ENCODE peak calls at places on chromosomes 13 and 19, in six cellular contexts. K is Peyer's patch, R is stomach, H is body of pancreas, D is tibial nerve, W is spleen. T is an unnamed sample.

GRCh38 chr13:48493076-48493765 is 39.7 kb downstream of the RCBTB2 start:
- DNase-seq in K (no peak), R (no peak), H (no peak), D (no peak), W (no peak), T (no peak)

GRCh38 chr19:7617172-7617571 is 12.2 kb downstream of the XAB2 start:
- DNase-seq in K (no peak), R (no peak), H (no peak), D (no peak), W (no peak), T (no peak)

GRCh38 chr19:45632468-45633196 is 6.6 kb downstream of the EML2 start:
- DNase-seq in K (no peak), R (peak), H (peak), D (peak), W (no peak), T (peak)

GRCh38 chr19:38455031-38455430 is 21.5 kb downstream of the RYR1 start:
- DNase-seq in K (no peak), R (no peak), H (no peak), D (no peak), W (no peak), T (no peak)

GRCh38 chr13:34078334-34078999 is 260.5 kb downstream of the RFC3 start:
- DNase-seq in K (no peak), R (no peak), H (no peak), D (no peak), W (no peak), T (no peak)

GRCh38 chr13:21100211-21100610 is 38.8 kb upstream of the LATS2 start:
- DNase-seq in K (no peak), R (no peak), H (no peak), D (no peak), W (no peak), T (no peak)

GRCh38 chr13:101026736-101027398 is 352.3 kb upstream of the TMTC4 start:
- DNase-seq in K (no peak), R (no peak), H (no peak), D (no peak), W (no peak), T (no peak)

GRCh38 chr19:54473071-54473941 is at the start of gene CDC42EP5:
- DNase-seq in K (no peak), R (peak), H (peak), D (peak), W (peak), T (peak)

GRCh38 chr19:44512326-44513298 is 12.3 kb upstream of the ZNF180 start:
- DNase-seq in K (no peak), R (no peak), H (no peak), D (no peak), W (no peak), T (peak)

GRCh38 chr19:3176715-3177501 is 1.7 kb upstream of the S1PR4 start:
- DNase-seq in K (peak), R (peak), H (no peak), D (no peak), W (peak), T (no peak)

GRCh38 chr19:2986951-2987491 is 9.7 kb downstream of the TLE6 start:
- DNase-seq in K (no peak), R (no peak), H (no peak), D (no peak), W (no peak), T (no peak)

GRCh38 chr19:4044927-4045557 is 21.7 kb downstream of the ZBTB7A start:
- DNase-seq in K (no peak), R (no peak), H (no peak), D (no peak), W (no peak), T (no peak)

GRCh38 chr19:38644719-38645118 is 2.7 kb upstream of the ACTN4 start:
- DNase-seq in K (no peak), R (no peak), H (no peak), D (no peak), W (no peak), T (no peak)

GRCh38 chr19:18160792-18161690 is 8.1 kb downstream of the PIK3R2 start:
- DNase-seq in K (peak), R (peak), H (peak), D (peak), W (peak), T (peak)

GRCh38 chr13:93305886-93306285 is 79.3 kb downstream of the GPC6 start:
- DNase-seq in K (no peak), R (no peak), H (no peak), D (no peak), W (no peak), T (no peak)

GRCh38 chr19:29841559-29842367 is 30.0 kb downstream of the CCNE1 start:
- DNase-seq in K (no peak), R (no peak), H (no peak), D (no peak), W (no peak), T (no peak)
- H3K27ac ChIP-seq in K (no peak), R (no peak), H (no peak), D (no peak), W (no peak), T (no peak)

GRCh38 chr13:110560606-110561334 is 752 bp downstream of the RAB20 start:
- DNase-seq in K (no peak), R (peak), H (peak), D (no peak), W (no peak), T (peak)
- TF ChIP-seq POLR2A in K (no peak), R (no peak), H (peak), D (no peak), W (no peak), T (no peak)

GRCh38 chr19:29091127-29091526 is 121.8 kb downstream of the UQCRFS1 start:
- DNase-seq in K (no peak), R (no peak), H (no peak), D (no peak), W (no peak), T (no peak)
- H3K27ac ChIP-seq in K (no peak), R (no peak), H (no peak), D (no peak), W (no peak), T (no peak)

DNA sequence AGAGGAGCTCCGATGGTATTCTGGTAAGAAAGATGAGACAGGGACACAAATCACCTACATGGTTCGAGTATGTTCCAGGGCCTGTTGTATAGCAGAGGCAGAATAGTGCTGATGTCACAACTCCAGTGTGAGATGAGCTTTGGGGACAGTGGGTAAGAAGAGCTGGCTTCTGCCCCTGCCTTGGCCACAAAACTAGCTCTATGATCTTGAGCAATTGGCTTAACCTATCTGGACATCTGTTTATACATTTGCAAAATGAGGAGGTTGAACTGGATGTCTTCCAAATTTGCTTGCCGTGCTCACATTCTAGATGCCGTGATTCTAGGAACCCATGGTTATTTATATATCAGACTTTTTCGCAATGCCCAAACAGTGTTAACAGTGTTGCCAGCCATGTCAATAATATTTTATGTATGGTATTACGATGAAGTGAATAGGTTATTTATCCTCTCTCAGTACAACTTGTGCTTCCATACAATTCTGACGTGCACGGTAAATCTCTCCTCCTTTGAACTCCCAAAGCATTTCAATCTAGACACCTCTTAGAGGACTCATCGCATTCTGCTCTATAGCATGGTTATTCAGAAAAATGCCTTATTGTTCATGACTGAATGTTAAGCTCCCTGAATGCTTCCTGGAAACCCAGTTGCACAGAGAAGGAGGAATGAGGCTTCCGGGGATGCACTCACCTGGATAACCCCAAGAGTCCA is 316.0 kb downstream of the FOXO1 start:
- DNase-seq in K (no peak), R (no peak), H (no peak), D (no peak), W (no peak), T (no peak)
- TF ChIP-seq POLR2A in K (no peak), R (no peak), H (no peak), D (no peak), W (no peak), T (no peak)

GRCh38 chr19:6066661-6067646 is 43.3 kb downstream of the RFX2 start:
- DNase-seq in K (peak), R (peak), H (peak), D (peak), W (no peak), T (peak)
- H3K27ac ChIP-seq in K (peak), R (peak), H (peak), D (peak), W (peak), T (no peak)

GRCh38 chr13:28534210-28534609 is 39.3 kb upstream of the FLT1 start:
- DNase-seq in K (no peak), R (no peak), H (no peak), D (no peak), W (no peak), T (no peak)

GRCh38 chr13:28533441-28534166 is 38.7 kb upstream of the FLT1 start:
- DNase-seq in K (no peak), R (no peak), H (no peak), D (no peak), W (no peak), T (no peak)

GRCh38 chr13:28531956-28532225 is 37.0 kb upstream of the FLT1 start:
- DNase-seq in K (no peak), R (no peak), H (no peak), D (no peak), W (no peak), T (no peak)

GRCh38 chr13:28532226-28533048 is 37.5 kb upstream of the FLT1 start:
- DNase-seq in K (no peak), R (no peak), H (no peak), D (no peak), W (peak), T (peak)

DNA sequence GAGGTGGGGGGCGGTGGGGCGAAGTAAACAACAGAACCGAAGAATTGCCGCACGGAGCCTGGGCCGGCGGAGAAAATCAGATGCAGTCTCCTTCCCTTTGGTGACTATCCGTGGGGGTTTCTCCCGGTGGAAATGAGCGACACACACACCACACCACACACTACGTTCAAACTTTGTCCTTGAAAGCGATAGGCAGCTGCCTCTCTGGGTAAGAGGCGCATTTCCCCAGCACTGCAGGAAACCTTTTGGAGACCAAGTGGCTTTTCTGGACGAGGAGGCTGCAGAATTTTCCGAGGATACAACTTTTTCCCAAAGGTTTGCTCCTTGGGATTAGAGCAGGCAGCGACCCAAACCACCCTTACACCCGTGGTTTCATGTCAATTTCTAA is 38.1 kb upstream of the FLT1 start:
- DNase-seq in K (no peak), R (no peak), H (no peak), D (no peak), W (no peak), T (no peak)
- TF ChIP-seq POLR2A in K (no peak), R (no peak), H (no peak), D (no peak), W (no peak), T (no peak)

DNA sequence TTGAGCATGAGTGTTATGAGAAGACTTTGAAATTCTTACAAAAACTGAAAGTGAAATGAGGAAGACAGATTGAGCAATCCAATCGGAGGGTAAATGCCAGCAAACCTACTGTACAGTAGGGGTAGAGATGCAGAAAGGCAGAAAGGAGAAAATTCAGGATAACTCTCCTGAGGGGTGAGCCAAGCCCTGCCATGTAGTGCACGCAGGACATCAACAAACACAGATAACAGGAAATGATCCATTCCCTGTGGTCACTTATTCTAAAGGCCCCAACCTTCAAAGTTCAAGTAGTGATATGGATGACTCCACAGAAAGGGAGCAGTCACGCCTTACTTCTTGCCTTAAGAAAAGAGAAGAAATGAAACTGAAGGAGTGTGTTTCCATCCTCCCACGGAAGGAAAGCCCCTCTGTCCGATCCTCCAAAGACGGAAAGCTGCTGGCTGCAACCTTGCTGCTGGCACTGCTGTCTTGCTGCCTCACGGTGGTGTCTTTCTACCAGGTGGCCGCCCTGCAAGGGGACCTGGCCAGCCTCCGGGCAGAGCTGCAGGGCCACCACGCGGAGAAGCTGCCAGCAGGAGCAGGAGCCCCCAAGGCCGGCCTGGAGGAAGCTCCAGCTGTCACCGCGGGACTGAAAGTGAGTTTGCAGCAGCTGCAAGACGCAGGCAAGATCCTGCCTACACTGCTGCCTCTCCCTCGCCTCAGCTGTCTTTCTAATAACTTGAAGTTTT is at the start of gene TNFSF13B:
- DNase-seq in K (peak), R (peak), H (peak), D (no peak), W (peak), T (peak)
- H3K27ac ChIP-seq in K (peak), R (peak), H (no peak), D (peak), W (peak), T (no peak)

GRCh38 chr19:16088351-16088984 is 12.2 kb downstream of the TPM4 start:
- DNase-seq in K (no peak), R (peak), H (peak), D (no peak), W (no peak), T (no peak)

GRCh38 chr19:16084067-16084685 is 7.9 kb downstream of the TPM4 start:
- DNase-seq in K (no peak), R (no peak), H (no peak), D (no peak), W (no peak), T (no peak)

GRCh38 chr19:16087940-16088339 is 11.6 kb downstream of the TPM4 start:
- DNase-seq in K (no peak), R (no peak), H (no peak), D (no peak), W (no peak), T (no peak)

GRCh38 chr19:16088985-16089846 is 12.9 kb downstream of the TPM4 start:
- DNase-seq in K (no peak), R (no peak), H (peak), D (no peak), W (no peak), T (peak)

GRCh38 chr19:16085115-16085514 is 8.8 kb downstream of the TPM4 start:
- DNase-seq in K (no peak), R (no peak), H (no peak), D (no peak), W (no peak), T (no peak)
- TF ChIP-seq POLR2A in K (no peak), R (no peak), H (no peak), D (no peak), W (no peak), T (no peak)

DNA sequence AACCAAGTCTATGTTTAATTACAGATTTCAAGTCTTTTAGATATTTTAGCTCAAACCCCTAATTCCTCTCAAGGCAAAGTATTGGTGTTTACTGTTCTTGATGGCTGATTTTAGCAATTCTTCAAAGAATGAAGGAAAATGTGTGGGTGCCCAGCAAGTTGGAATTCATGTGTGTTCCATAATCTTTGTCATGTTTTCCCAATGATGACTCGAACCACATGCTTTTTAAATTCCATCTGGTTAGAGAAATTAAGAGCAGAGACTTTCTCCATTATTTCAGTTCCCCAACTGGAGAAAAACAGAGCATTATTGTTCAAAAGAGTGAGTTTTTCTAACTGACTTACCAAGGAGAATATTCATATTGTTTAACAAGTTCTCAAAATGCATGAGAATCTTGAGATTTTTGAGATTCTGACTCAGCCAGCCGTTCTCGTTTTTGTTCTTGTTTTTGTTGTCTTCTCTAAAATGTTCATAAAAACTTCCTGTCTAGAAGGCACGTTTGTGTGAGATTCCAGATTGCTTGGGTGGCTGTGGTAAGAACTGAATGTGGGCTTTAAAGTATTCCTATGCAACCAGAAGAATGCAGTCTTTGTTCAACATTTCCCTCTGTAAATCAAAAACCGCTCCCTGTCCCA is 404.7 kb downstream of the IRS2 start:
- DNase-seq in K (no peak), R (no peak), H (no peak), D (no peak), W (no peak), T (no peak)
- H3K27ac ChIP-seq in K (no peak), R (no peak), H (no peak), D (no peak), W (no peak), T (no peak)

GRCh38 chr19:1855828-1856255 is 7.5 kb downstream of the KLF16 start:
- DNase-seq in K (no peak), R (no peak), H (no peak), D (no peak), W (peak), T (no peak)

GRCh38 chr19:1856698-1857603 is 6.4 kb downstream of the KLF16 start:
- DNase-seq in K (peak), R (peak), H (peak), D (peak), W (peak), T (peak)

GRCh38 chr19:1857648-1858326 is 5.6 kb downstream of the KLF16 start:
- DNase-seq in K (no peak), R (no peak), H (peak), D (no peak), W (no peak), T (no peak)

GRCh38 chr19:1855040-1855827 is 7.0 kb upstream of the REXO1 start:
- DNase-seq in K (peak), R (peak), H (peak), D (peak), W (peak), T (peak)

DNA sequence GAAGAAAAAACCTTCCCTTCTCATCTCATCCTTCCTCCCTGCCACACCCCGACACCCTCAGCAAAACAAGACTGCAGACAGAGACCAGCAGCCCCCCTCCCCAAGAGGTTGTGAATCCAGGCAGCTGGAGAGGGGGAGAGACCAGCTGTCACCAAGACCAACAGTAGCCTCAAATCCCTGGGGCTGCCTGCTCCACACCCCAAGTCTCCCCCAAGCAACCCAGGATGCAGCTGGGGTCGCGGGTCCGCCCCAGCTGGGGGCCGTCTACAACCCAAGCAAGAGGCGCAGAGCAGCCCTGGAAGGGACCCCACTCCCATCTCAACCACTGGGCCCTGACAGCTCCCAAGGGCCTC is 7.1 kb downstream of the KLF16 start:
- DNase-seq in K (no peak), R (no peak), H (no peak), D (no peak), W (no peak), T (no peak)
- TF ChIP-seq POLR2A in K (no peak), R (no peak), H (no peak), D (no peak), W (no peak), T (no peak)

T was measured in testis.